ENCODE peak calls at places on chromosomes 5 and 9, in five cellular contexts. One of them, this sample, is unnamed.
A peak's percentile ranks its signal among the peaks of the same experiment; 100 is the strongest.

GRCh38 chr9:34507556-34507955 is 15.2 kb downstream of the ENHO start:
- DNase-seq in psoas muscle: no peak
- DNase-seq in body of pancreas: no peak
- DNase-seq in CD8-positive, alpha-beta memory T cell: no peak
- DNase-seq in CD4-positive, alpha-beta memory T cell: no peak
- DNase-seq in this sample: no peak

GRCh38 chr5:154138701-154139100 is 51.8 kb upstream of the GALNT10 start:
- DNase-seq in psoas muscle: no peak
- DNase-seq in body of pancreas: peak; percentile 5
- DNase-seq in CD8-positive, alpha-beta memory T cell: no peak
- DNase-seq in CD4-positive, alpha-beta memory T cell: no peak
- DNase-seq in this sample: no peak

GRCh38 chr9:109910616-109911568 is 130.9 kb downstream of the PALM2AKAP2 start:
- DNase-seq in psoas muscle: no peak
- DNase-seq in body of pancreas: no peak
- DNase-seq in CD8-positive, alpha-beta memory T cell: no peak
- DNase-seq in CD4-positive, alpha-beta memory T cell: no peak
- DNase-seq in this sample: no peak

GRCh38 chr9:17556255-17556654 is 22.6 kb upstream of the SH3GL2 start:
- DNase-seq in psoas muscle: no peak
- DNase-seq in body of pancreas: no peak
- DNase-seq in CD8-positive, alpha-beta memory T cell: no peak
- DNase-seq in CD4-positive, alpha-beta memory T cell: no peak
- DNase-seq in this sample: no peak

GRCh38 chr5:66993448-66993847 is 203.2 kb downstream of the CD180 start:
- DNase-seq in psoas muscle: no peak
- DNase-seq in body of pancreas: no peak
- DNase-seq in CD8-positive, alpha-beta memory T cell: no peak
- DNase-seq in CD4-positive, alpha-beta memory T cell: no peak
- DNase-seq in this sample: no peak

GRCh38 chr5:122561209-122561608 is 213.7 kb upstream of the SNX2 start:
- DNase-seq in psoas muscle: no peak
- DNase-seq in body of pancreas: no peak
- DNase-seq in CD8-positive, alpha-beta memory T cell: no peak
- DNase-seq in CD4-positive, alpha-beta memory T cell: no peak
- DNase-seq in this sample: no peak

GRCh38 chr9:82247318-82247717 is 258.7 kb downstream of the SPATA31D1 start:
- DNase-seq in psoas muscle: no peak
- DNase-seq in body of pancreas: peak; percentile 46
- DNase-seq in CD8-positive, alpha-beta memory T cell: no peak
- DNase-seq in CD4-positive, alpha-beta memory T cell: no peak
- DNase-seq in this sample: no peak

GRCh38 chr5:150355791-150356190 is 1.7 kb upstream of the TCOF1 start:
- DNase-seq in psoas muscle: no peak
- DNase-seq in body of pancreas: no peak
- DNase-seq in CD8-positive, alpha-beta memory T cell: no peak
- DNase-seq in CD4-positive, alpha-beta memory T cell: no peak
- DNase-seq in this sample: no peak

GRCh38 chr9:134328341-134328840 is 2.1 kb downstream of the RXRA start:
- DNase-seq in psoas muscle: peak; percentile 31
- DNase-seq in body of pancreas: no peak
- DNase-seq in CD8-positive, alpha-beta memory T cell: no peak
- DNase-seq in CD4-positive, alpha-beta memory T cell: no peak
- DNase-seq in this sample: no peak

GRCh38 chr9:112535364-112535763 is 48.7 kb downstream of the KIAA1958 start:
- DNase-seq in psoas muscle: no peak
- DNase-seq in body of pancreas: no peak
- DNase-seq in CD8-positive, alpha-beta memory T cell: no peak
- DNase-seq in CD4-positive, alpha-beta memory T cell: no peak
- DNase-seq in this sample: no peak

GRCh38 chr5:38434981-38435710 is 121.3 kb downstream of the LIFR start:
- DNase-seq in psoas muscle: no peak
- DNase-seq in body of pancreas: no peak
- DNase-seq in CD8-positive, alpha-beta memory T cell: no peak
- DNase-seq in CD4-positive, alpha-beta memory T cell: no peak
- DNase-seq in this sample: no peak

GRCh38 chr9:91949293-91949945 is 609 bp downstream of the ROR2 start:
- DNase-seq in psoas muscle: no peak
- DNase-seq in body of pancreas: no peak
- DNase-seq in CD8-positive, alpha-beta memory T cell: no peak
- DNase-seq in CD4-positive, alpha-beta memory T cell: no peak
- DNase-seq in this sample: no peak

GRCh38 chr9:98046161-98046543 is 10.4 kb upstream of the NANS start:
- DNase-seq in psoas muscle: no peak
- DNase-seq in body of pancreas: no peak
- DNase-seq in CD8-positive, alpha-beta memory T cell: no peak
- DNase-seq in CD4-positive, alpha-beta memory T cell: no peak
- DNase-seq in this sample: no peak

GRCh38 chr9:16535555-16535954 is 334.9 kb downstream of the BNC2 start:
- DNase-seq in psoas muscle: no peak
- DNase-seq in body of pancreas: no peak
- DNase-seq in CD8-positive, alpha-beta memory T cell: no peak
- DNase-seq in CD4-positive, alpha-beta memory T cell: no peak
- DNase-seq in this sample: no peak

GRCh38 chr5:167643616-167644015 is 647.8 kb upstream of the WWC1 start:
- DNase-seq in psoas muscle: no peak
- DNase-seq in body of pancreas: no peak
- DNase-seq in CD8-positive, alpha-beta memory T cell: no peak
- DNase-seq in CD4-positive, alpha-beta memory T cell: no peak
- DNase-seq in this sample: no peak

DNA sequence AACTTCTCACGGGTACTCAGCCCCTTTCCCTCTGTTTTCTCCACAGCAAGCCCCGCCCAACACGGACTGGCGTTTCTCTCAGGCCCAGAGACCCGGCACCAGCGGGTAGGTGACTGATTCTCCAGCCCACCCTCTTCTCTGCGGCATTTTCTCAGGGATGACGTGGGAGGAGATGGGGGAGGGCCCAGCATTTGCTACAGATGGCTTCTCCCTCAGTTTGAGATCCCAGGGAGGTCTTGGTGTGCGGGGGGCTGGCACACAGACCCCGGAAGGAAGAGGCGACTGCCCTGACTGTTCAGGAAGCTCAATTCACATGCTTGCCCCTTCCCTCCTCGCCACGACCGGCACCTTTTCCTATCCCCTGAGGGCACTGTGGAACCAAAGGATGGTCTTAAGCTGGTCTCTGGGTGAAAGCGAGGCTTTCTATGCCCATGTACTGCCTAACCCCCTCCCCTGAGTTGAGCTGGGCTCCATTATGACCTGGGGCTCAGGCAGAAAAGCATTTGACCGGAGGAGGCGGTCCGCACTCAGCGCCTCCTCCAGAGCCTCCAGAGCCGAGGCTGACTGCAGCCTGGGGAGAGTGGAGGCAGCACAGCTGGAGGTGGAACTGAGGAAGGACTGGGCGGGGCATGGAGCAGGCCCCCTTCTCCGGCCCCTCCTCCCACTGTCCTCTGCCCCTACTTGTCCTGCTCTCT is 6.0 kb downstream of the PCDHGC5 start:
- DNase-seq in psoas muscle: no peak
- DNase-seq in body of pancreas: no peak
- DNase-seq in CD8-positive, alpha-beta memory T cell: no peak
- DNase-seq in CD4-positive, alpha-beta memory T cell: no peak
- DNase-seq in this sample: no peak
- H3K27me3 ChIP-seq in psoas muscle: no peaks in the 10 kb centered on the region
- H3K27me3 ChIP-seq in body of pancreas: no peaks in the 10 kb centered on the region
- H3K27me3 ChIP-seq in CD8-positive, alpha-beta memory T cell: peaks cover 18% of the 10 kb centered on the region
- H3K27me3 ChIP-seq in CD4-positive, alpha-beta memory T cell: peaks cover 30% of the 10 kb centered on the region
- H3K27me3 ChIP-seq in this sample: no peaks in the 10 kb centered on the region

GRCh38 chr9:129079829-129080228 is 1.1 kb upstream of the DOLPP1 start:
- DNase-seq in psoas muscle: no peak
- DNase-seq in body of pancreas: no peak
- DNase-seq in CD8-positive, alpha-beta memory T cell: no peak
- DNase-seq in CD4-positive, alpha-beta memory T cell: no peak
- DNase-seq in this sample: no peak
- H3K4me3 ChIP-seq in psoas muscle: peak overlapping the region; percentile 75
- H3K4me3 ChIP-seq in body of pancreas: no peak overlapping the region
- H3K4me3 ChIP-seq in CD8-positive, alpha-beta memory T cell: peak overlapping the region; percentile 83
- H3K4me3 ChIP-seq in CD4-positive, alpha-beta memory T cell: no peak overlapping the region
- H3K4me3 ChIP-seq in this sample: peak overlapping the region; percentile 63

GRCh38 chr9:89178162-89179120 is at the start of gene SHC3:
- DNase-seq in psoas muscle: peak; percentile 18
- DNase-seq in body of pancreas: no peak
- DNase-seq in CD8-positive, alpha-beta memory T cell: no peak
- DNase-seq in CD4-positive, alpha-beta memory T cell: no peak
- DNase-seq in this sample: no peak

GRCh38 chr9:89177401-89178161 is 1.0 kb downstream of the SHC3 start:
- DNase-seq in psoas muscle: no peak
- DNase-seq in body of pancreas: no peak
- DNase-seq in CD8-positive, alpha-beta memory T cell: no peak
- DNase-seq in CD4-positive, alpha-beta memory T cell: no peak
- DNase-seq in this sample: no peak

GRCh38 chr9:89177021-89177400 is 1.6 kb downstream of the SHC3 start:
- DNase-seq in psoas muscle: no peak
- DNase-seq in body of pancreas: no peak
- DNase-seq in CD8-positive, alpha-beta memory T cell: no peak
- DNase-seq in CD4-positive, alpha-beta memory T cell: no peak
- DNase-seq in this sample: no peak

GRCh38 chr9:89179920-89180667 is 1.5 kb upstream of the SHC3 start:
- DNase-seq in psoas muscle: peak; percentile 89
- DNase-seq in body of pancreas: peak; percentile 95
- DNase-seq in CD8-positive, alpha-beta memory T cell: no peak
- DNase-seq in CD4-positive, alpha-beta memory T cell: no peak
- DNase-seq in this sample: peak; percentile 28

DNA sequence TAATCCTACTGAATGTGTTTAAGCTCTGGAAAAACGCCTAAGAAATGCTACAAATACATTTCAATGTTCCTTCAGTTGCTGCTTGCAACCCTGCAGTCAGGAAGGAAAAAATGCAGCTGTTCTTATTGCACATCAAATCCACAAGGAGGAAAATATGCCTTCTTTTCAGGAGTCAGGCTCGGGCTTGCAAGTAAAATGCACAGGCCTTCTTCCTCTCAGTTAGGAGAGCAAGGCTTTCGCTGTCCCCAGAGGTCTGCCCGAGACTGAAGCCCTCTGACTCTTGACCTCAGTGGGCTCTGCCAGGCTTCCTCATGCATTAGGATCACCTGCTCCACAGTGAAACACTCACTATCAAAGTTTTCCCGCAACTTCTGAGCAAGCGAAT is 909 bp upstream of the SHC3 start:
- DNase-seq in psoas muscle: peak; percentile 18
- DNase-seq in body of pancreas: no peak
- DNase-seq in CD8-positive, alpha-beta memory T cell: no peak
- DNase-seq in CD4-positive, alpha-beta memory T cell: no peak
- DNase-seq in this sample: no peak
- H3K27me3 ChIP-seq in psoas muscle: peaks cover 45% of the 10 kb centered on the region
- H3K27me3 ChIP-seq in body of pancreas: no peaks in the 10 kb centered on the region
- H3K27me3 ChIP-seq in CD8-positive, alpha-beta memory T cell: peaks cover 17% of the 10 kb centered on the region
- H3K27me3 ChIP-seq in CD4-positive, alpha-beta memory T cell: peaks cover 26% of the 10 kb centered on the region
- H3K27me3 ChIP-seq in this sample: peaks cover 2% of the 10 kb centered on the region

GRCh38 chr5:113295111-113295539 is 139.7 kb downstream of the TSSK1B start:
- DNase-seq in psoas muscle: no peak
- DNase-seq in body of pancreas: no peak
- DNase-seq in CD8-positive, alpha-beta memory T cell: no peak
- DNase-seq in CD4-positive, alpha-beta memory T cell: peak; percentile 4
- DNase-seq in this sample: no peak
- H3K4me3 ChIP-seq in psoas muscle: peak overlapping the region; percentile 91
- H3K4me3 ChIP-seq in body of pancreas: peak overlapping the region; percentile 42
- H3K4me3 ChIP-seq in CD8-positive, alpha-beta memory T cell: peak overlapping the region; percentile 79
- H3K4me3 ChIP-seq in CD4-positive, alpha-beta memory T cell: peak overlapping the region; percentile 77
- H3K4me3 ChIP-seq in this sample: peak overlapping the region; percentile 68

GRCh38 chr9:846852-847251 is 5.4 kb downstream of the DMRT1 start:
- DNase-seq in psoas muscle: no peak
- DNase-seq in body of pancreas: no peak
- DNase-seq in CD8-positive, alpha-beta memory T cell: no peak
- DNase-seq in CD4-positive, alpha-beta memory T cell: no peak
- DNase-seq in this sample: no peak

GRCh38 chr9:840343-840742 is 1.2 kb upstream of the DMRT1 start:
- DNase-seq in psoas muscle: no peak
- DNase-seq in body of pancreas: no peak
- DNase-seq in CD8-positive, alpha-beta memory T cell: no peak
- DNase-seq in CD4-positive, alpha-beta memory T cell: no peak
- DNase-seq in this sample: no peak

GRCh38 chr9:847505-847904 is 6.0 kb downstream of the DMRT1 start:
- DNase-seq in psoas muscle: no peak
- DNase-seq in body of pancreas: no peak
- DNase-seq in CD8-positive, alpha-beta memory T cell: no peak
- DNase-seq in CD4-positive, alpha-beta memory T cell: no peak
- DNase-seq in this sample: no peak

GRCh38 chr9:841371-842209 is at the start of gene DMRT1:
- DNase-seq in psoas muscle: no peak
- DNase-seq in body of pancreas: no peak
- DNase-seq in CD8-positive, alpha-beta memory T cell: no peak
- DNase-seq in CD4-positive, alpha-beta memory T cell: no peak
- DNase-seq in this sample: peak; percentile 58

GRCh38 chr9:842918-843468 is 1.5 kb downstream of the DMRT1 start:
- DNase-seq in psoas muscle: no peak
- DNase-seq in body of pancreas: no peak
- DNase-seq in CD8-positive, alpha-beta memory T cell: no peak
- DNase-seq in CD4-positive, alpha-beta memory T cell: no peak
- DNase-seq in this sample: no peak
- H3K27me3 ChIP-seq in psoas muscle: peaks cover 65% of the 10 kb centered on the region
- H3K27me3 ChIP-seq in body of pancreas: peaks cover 14% of the 10 kb centered on the region
- H3K27me3 ChIP-seq in CD8-positive, alpha-beta memory T cell: peaks cover 5% of the 10 kb centered on the region
- H3K27me3 ChIP-seq in CD4-positive, alpha-beta memory T cell: no peaks in the 10 kb centered on the region
- H3K27me3 ChIP-seq in this sample: no peaks in the 10 kb centered on the region

GRCh38 chr5:72109051-72109411 is 1.8 kb downstream of the MAP1B start:
- DNase-seq in psoas muscle: no peak
- DNase-seq in body of pancreas: no peak
- DNase-seq in CD8-positive, alpha-beta memory T cell: no peak
- DNase-seq in CD4-positive, alpha-beta memory T cell: no peak
- DNase-seq in this sample: no peak
- H3K4me3 ChIP-seq in psoas muscle: peak overlapping the region; percentile 72
- H3K4me3 ChIP-seq in body of pancreas: no peak overlapping the region
- H3K4me3 ChIP-seq in CD8-positive, alpha-beta memory T cell: no peak overlapping the region
- H3K4me3 ChIP-seq in CD4-positive, alpha-beta memory T cell: no peak overlapping the region
- H3K4me3 ChIP-seq in this sample: peak overlapping the region; percentile 63

This sample was measured in GM06990.